ENCODE peak calls at places on chromosomes 7 and 10, in five cellular contexts. One of them, this sample, is unnamed.

GRCh38 chr7:105336009-105336408 is 52.7 kb downstream of the SRPK2 start:
- DNase-seq in NCI-H460: no peak
- DNase-seq in neural progenitor cell: no peak
- DNase-seq in astrocyte of the spinal cord: peak
- DNase-seq in C1 segment of cervical spinal cord: no peak
- DNase-seq in this sample: peak

GRCh38 chr10:3774814-3775670 is 10.0 kb downstream of the KLF6 start:
- DNase-seq in C1 segment of cervical spinal cord: no peak
- DNase-seq in neural progenitor cell: no peak
- DNase-seq in NCI-H460: no peak
- DNase-seq in astrocyte of the spinal cord: peak
- DNase-seq in this sample: peak

GRCh38 chr10:96309631-96310358 is 5.6 kb downstream of the DNTT start:
- DNase-seq in NCI-H460: no peak
- DNase-seq in neural progenitor cell: peak
- DNase-seq in C1 segment of cervical spinal cord: no peak
- DNase-seq in astrocyte of the spinal cord: no peak
- DNase-seq in this sample: no peak

GRCh38 chr10:1121311-1121970 is 65.3 kb downstream of the WDR37 start:
- DNase-seq in astrocyte of the spinal cord: no peak
- DNase-seq in C1 segment of cervical spinal cord: no peak
- DNase-seq in NCI-H460: no peak
- DNase-seq in neural progenitor cell: no peak
- DNase-seq in this sample: no peak

GRCh38 chr10:98431016-98431415 is 15.7 kb downstream of the HPS1 start:
- DNase-seq in NCI-H460: no peak
- DNase-seq in neural progenitor cell: no peak
- DNase-seq in C1 segment of cervical spinal cord: no peak
- DNase-seq in astrocyte of the spinal cord: no peak
- DNase-seq in this sample: no peak

GRCh38 chr10:58992830-58993460 is 183.5 kb upstream of the PHYHIPL start:
- DNase-seq in C1 segment of cervical spinal cord: no peak
- DNase-seq in NCI-H460: no peak
- DNase-seq in astrocyte of the spinal cord: no peak
- DNase-seq in neural progenitor cell: no peak
- DNase-seq in this sample: no peak

GRCh38 chr10:48931188-48931587 is 8.5 kb downstream of the LRRC18 start:
- DNase-seq in neural progenitor cell: peak
- DNase-seq in astrocyte of the spinal cord: no peak
- DNase-seq in C1 segment of cervical spinal cord: no peak
- DNase-seq in NCI-H460: no peak
- DNase-seq in this sample: no peak

GRCh38 chr10:88989824-88990527 is 622 bp upstream of the FAS start:
- DNase-seq in NCI-H460: no peak
- DNase-seq in neural progenitor cell: no peak
- DNase-seq in astrocyte of the spinal cord: peak
- DNase-seq in C1 segment of cervical spinal cord: no peak
- DNase-seq in this sample: peak

GRCh38 chr7:54898659-54899340 is 120.0 kb upstream of the EGFR start:
- DNase-seq in C1 segment of cervical spinal cord: no peak
- DNase-seq in neural progenitor cell: no peak
- DNase-seq in astrocyte of the spinal cord: no peak
- DNase-seq in NCI-H460: peak
- DNase-seq in this sample: no peak

GRCh38 chr7:101420436-101420835 is 57.8 kb downstream of the COL26A1 start:
- DNase-seq in C1 segment of cervical spinal cord: no peak
- DNase-seq in neural progenitor cell: peak
- DNase-seq in astrocyte of the spinal cord: no peak
- DNase-seq in NCI-H460: no peak
- DNase-seq in this sample: no peak

GRCh38 chr10:43861966-43862751 is 213.5 kb upstream of the ZNF32 start:
- DNase-seq in neural progenitor cell: no peak
- DNase-seq in NCI-H460: no peak
- DNase-seq in astrocyte of the spinal cord: peak
- DNase-seq in C1 segment of cervical spinal cord: no peak
- DNase-seq in this sample: peak

GRCh38 chr10:3532644-3533043 is 252.4 kb downstream of the KLF6 start:
- DNase-seq in C1 segment of cervical spinal cord: no peak
- DNase-seq in neural progenitor cell: no peak
- DNase-seq in NCI-H460: no peak
- DNase-seq in astrocyte of the spinal cord: peak
- DNase-seq in this sample: peak

GRCh38 chr7:157010588-157011332 is at the start of gene MNX1:
- DNase-seq in astrocyte of the spinal cord: no peak
- DNase-seq in NCI-H460: peak
- DNase-seq in neural progenitor cell: peak
- DNase-seq in C1 segment of cervical spinal cord: no peak
- DNase-seq in this sample: peak

GRCh38 chr7:51031216-51031615 is 248.5 kb upstream of the GRB10 start:
- DNase-seq in C1 segment of cervical spinal cord: no peak
- DNase-seq in neural progenitor cell: no peak
- DNase-seq in astrocyte of the spinal cord: no peak
- DNase-seq in NCI-H460: no peak
- DNase-seq in this sample: no peak

GRCh38 chr10:7337431-7338171 is 73.2 kb downstream of the SFMBT2 start:
- DNase-seq in astrocyte of the spinal cord: no peak
- DNase-seq in NCI-H460: no peak
- DNase-seq in neural progenitor cell: no peak
- DNase-seq in C1 segment of cervical spinal cord: no peak
- DNase-seq in this sample: no peak

GRCh38 chr10:61663466-61663865 is 737 bp downstream of the CABCOCO1 start:
- DNase-seq in NCI-H460: no peak
- DNase-seq in neural progenitor cell: no peak
- DNase-seq in C1 segment of cervical spinal cord: no peak
- DNase-seq in astrocyte of the spinal cord: no peak
- DNase-seq in this sample: no peak

GRCh38 chr7:2894118-2894940 is 50.2 kb upstream of the GNA12 start:
- DNase-seq in astrocyte of the spinal cord: no peak
- DNase-seq in neural progenitor cell: no peak
- DNase-seq in NCI-H460: no peak
- DNase-seq in C1 segment of cervical spinal cord: no peak
- DNase-seq in this sample: no peak

GRCh38 chr10:17831326-17831725 is 22.2 kb downstream of the MRC1 start:
- DNase-seq in astrocyte of the spinal cord: no peak
- DNase-seq in neural progenitor cell: no peak
- DNase-seq in NCI-H460: no peak
- DNase-seq in C1 segment of cervical spinal cord: no peak
- DNase-seq in this sample: no peak

GRCh38 chr7:83908526-83908925 is 259.6 kb upstream of the SEMA3E start:
- DNase-seq in astrocyte of the spinal cord: no peak
- DNase-seq in C1 segment of cervical spinal cord: no peak
- DNase-seq in NCI-H460: no peak
- DNase-seq in neural progenitor cell: no peak
- DNase-seq in this sample: no peak

GRCh38 chr10:103569877-103570276 is 76.4 kb downstream of the NEURL1 start:
- DNase-seq in C1 segment of cervical spinal cord: no peak
- DNase-seq in NCI-H460: no peak
- DNase-seq in neural progenitor cell: no peak
- DNase-seq in astrocyte of the spinal cord: no peak
- DNase-seq in this sample: no peak

GRCh38 chr10:80540644-80541143 is 3.0 kb downstream of the SH2D4B start:
- DNase-seq in neural progenitor cell: no peak
- DNase-seq in C1 segment of cervical spinal cord: no peak
- DNase-seq in NCI-H460: no peak
- DNase-seq in astrocyte of the spinal cord: no peak
- DNase-seq in this sample: no peak

GRCh38 chr10:45407542-45407941 is 33.5 kb downstream of the ALOX5 start:
- DNase-seq in neural progenitor cell: no peak
- DNase-seq in astrocyte of the spinal cord: no peak
- DNase-seq in C1 segment of cervical spinal cord: no peak
- DNase-seq in NCI-H460: no peak
- DNase-seq in this sample: no peak

GRCh38 chr7:111508387-111508786 is 53.9 kb downstream of the IMMP2L start:
- DNase-seq in neural progenitor cell: no peak
- DNase-seq in NCI-H460: no peak
- DNase-seq in C1 segment of cervical spinal cord: no peak
- DNase-seq in astrocyte of the spinal cord: no peak
- DNase-seq in this sample: no peak

GRCh38 chr7:91628742-91629141 is 251.8 kb downstream of the MTERF1 start:
- DNase-seq in NCI-H460: no peak
- DNase-seq in astrocyte of the spinal cord: no peak
- DNase-seq in C1 segment of cervical spinal cord: no peak
- DNase-seq in neural progenitor cell: no peak
- DNase-seq in this sample: no peak

GRCh38 chr10:92567952-92568600 is 5.8 kb downstream of the IDE start:
- DNase-seq in C1 segment of cervical spinal cord: no peak
- DNase-seq in neural progenitor cell: peak
- DNase-seq in NCI-H460: no peak
- DNase-seq in astrocyte of the spinal cord: peak
- DNase-seq in this sample: peak

GRCh38 chr7:21044913-21045312 is 258.2 kb upstream of the SP8 start:
- DNase-seq in C1 segment of cervical spinal cord: no peak
- DNase-seq in NCI-H460: no peak
- DNase-seq in astrocyte of the spinal cord: no peak
- DNase-seq in neural progenitor cell: no peak
- DNase-seq in this sample: no peak

GRCh38 chr7:29807179-29807841 is 1.0 kb downstream of the WIPF3 start:
- DNase-seq in NCI-H460: no peak
- DNase-seq in astrocyte of the spinal cord: no peak
- DNase-seq in C1 segment of cervical spinal cord: no peak
- DNase-seq in neural progenitor cell: peak
- DNase-seq in this sample: peak

GRCh38 chr7:157612664-157613561 is 276.1 kb downstream of the DNAJB6 start:
- DNase-seq in astrocyte of the spinal cord: peak
- DNase-seq in neural progenitor cell: peak
- DNase-seq in NCI-H460: no peak
- DNase-seq in C1 segment of cervical spinal cord: no peak
- DNase-seq in this sample: peak

GRCh38 chr7:133853706-133854276 is 273.3 kb upstream of the LRGUK start:
- DNase-seq in NCI-H460: peak
- DNase-seq in neural progenitor cell: peak
- DNase-seq in astrocyte of the spinal cord: peak
- DNase-seq in C1 segment of cervical spinal cord: no peak
- DNase-seq in this sample: peak

GRCh38 chr10:99854860-99855259 is 72.4 kb downstream of the ABCC2 start:
- DNase-seq in astrocyte of the spinal cord: peak
- DNase-seq in C1 segment of cervical spinal cord: no peak
- DNase-seq in NCI-H460: peak
- DNase-seq in neural progenitor cell: peak
- DNase-seq in this sample: peak

GRCh38 chr7:151272877-151273276 is 24.4 kb upstream of the SMARCD3 start:
- DNase-seq in C1 segment of cervical spinal cord: no peak
- DNase-seq in NCI-H460: no peak
- DNase-seq in astrocyte of the spinal cord: no peak
- DNase-seq in neural progenitor cell: no peak
- DNase-seq in this sample: no peak

GRCh38 chr10:112361951-112362770 is 11.8 kb upstream of the ACSL5 start:
- DNase-seq in astrocyte of the spinal cord: peak
- DNase-seq in NCI-H460: no peak
- DNase-seq in C1 segment of cervical spinal cord: no peak
- DNase-seq in neural progenitor cell: no peak
- DNase-seq in this sample: peak

GRCh38 chr10:113381906-113382562 is 170.8 kb upstream of the HABP2 start:
- DNase-seq in neural progenitor cell: no peak
- DNase-seq in C1 segment of cervical spinal cord: no peak
- DNase-seq in NCI-H460: no peak
- DNase-seq in astrocyte of the spinal cord: peak
- DNase-seq in this sample: peak

GRCh38 chr7:2205036-2205780 is 27.5 kb downstream of the MAD1L1 start:
- DNase-seq in neural progenitor cell: no peak
- DNase-seq in NCI-H460: no peak
- DNase-seq in astrocyte of the spinal cord: no peak
- DNase-seq in C1 segment of cervical spinal cord: no peak
- DNase-seq in this sample: no peak

GRCh38 chr7:115462301-115463015 is 540.6 kb downstream of the MDFIC start:
- DNase-seq in neural progenitor cell: no peak
- DNase-seq in C1 segment of cervical spinal cord: no peak
- DNase-seq in NCI-H460: no peak
- DNase-seq in astrocyte of the spinal cord: no peak
- DNase-seq in this sample: no peak

GRCh38 chr10:77899080-77899477 is 27.5 kb downstream of the DLG5 start:
- DNase-seq in C1 segment of cervical spinal cord: no peak
- DNase-seq in neural progenitor cell: no peak
- DNase-seq in astrocyte of the spinal cord: peak
- DNase-seq in NCI-H460: no peak
- DNase-seq in this sample: peak

This sample was measured in RPMI7951.